ENCODE peak calls at places on chromosome 12, in ten cellular contexts. P is heart right ventricle, T is tibial nerve, G is endothelial cell, F is mucosa of descending colon, D is endothelial cell of umbilical vein, Q is right atrium auricular region, E is GM10248, S is breast epithelium, M is left ventricle myocardium inferior. N is an unnamed sample.

GRCh38 chr12:17982556-17982955 is 107.4 kb downstream of the RERGL start:
- DNase-seq in P (no peak), T (no peak), G (no peak), F (no peak), D (no peak), Q (no peak), E (no peak), S (no peak), M (no peak), N (no peak)

GRCh38 chr12:26113194-26113654 is 11.6 kb downstream of the BHLHE41 start:
- DNase-seq in P (peak), T (peak), G (no peak), F (no peak), D (no peak), Q (no peak), E (no peak), S (no peak), M (no peak), N (no peak)

GRCh38 chr12:32947203-32947795 is 50.7 kb upstream of the PKP2 start:
- DNase-seq in P (no peak), T (no peak), G (no peak), F (no peak), D (no peak), Q (no peak), E (no peak), S (no peak), M (no peak), N (no peak)

GRCh38 chr12:121789233-121789781 is 4.2 kb downstream of the RHOF start:
- DNase-seq in P (no peak), T (no peak), G (no peak), F (peak), D (no peak), Q (no peak), E (no peak), S (no peak), M (no peak), N (peak)

GRCh38 chr12:65335021-65335714 is 56.7 kb downstream of the MSRB3 start:
- DNase-seq in P (peak), T (peak), G (no peak), F (no peak), D (peak), Q (no peak), E (no peak), S (no peak), M (no peak), N (no peak)

GRCh38 chr12:105330938-105331804 is 680 bp downstream of the C12orf75 start:
- DNase-seq in P (peak), T (no peak), G (peak), F (peak), D (no peak), Q (no peak), E (peak), S (no peak), M (no peak), N (peak)

GRCh38 chr12:1217191-1217949 is 226.3 kb downstream of the ERC1 start:
- DNase-seq in P (peak), T (no peak), G (no peak), F (no peak), D (peak), Q (no peak), E (no peak), S (no peak), M (no peak), N (no peak)

GRCh38 chr12:65364021-65364420 is 85.5 kb downstream of the MSRB3 start:
- DNase-seq in P (no peak), T (no peak), G (no peak), F (no peak), D (no peak), Q (no peak), E (no peak), S (no peak), M (no peak), N (no peak)

GRCh38 chr12:89880695-89881350 is 172.2 kb upstream of the ATP2B1 start:
- DNase-seq in P (no peak), T (no peak), G (no peak), F (no peak), D (no peak), Q (no peak), E (peak), S (no peak), M (no peak), N (no peak)

GRCh38 chr12:123971770-123972447 is 722 bp downstream of the CCDC92 start:
- DNase-seq in P (peak), T (peak), G (peak), F (peak), D (no peak), Q (no peak), E (peak), S (peak), M (peak), N (no peak)

GRCh38 chr12:105256011-105256410 is 20.0 kb upstream of the APPL2 start:
- DNase-seq in P (no peak), T (no peak), G (no peak), F (no peak), D (no peak), Q (no peak), E (no peak), S (no peak), M (no peak), N (no peak)

GRCh38 chr12:58465418-58465817 is 454.9 kb downstream of the LRIG3 start:
- DNase-seq in P (no peak), T (no peak), G (no peak), F (no peak), D (no peak), Q (no peak), E (no peak), S (no peak), M (no peak), N (no peak)

GRCh38 chr12:25242981-25243764 is 7.6 kb downstream of the KRAS start:
- DNase-seq in P (no peak), T (no peak), G (no peak), F (no peak), D (peak), Q (no peak), E (no peak), S (no peak), M (no peak), N (no peak)

GRCh38 chr12:6367065-6367968 is 8.0 kb downstream of the SCNN1A start:
- DNase-seq in P (no peak), T (no peak), G (no peak), F (peak), D (peak), Q (no peak), E (peak), S (no peak), M (no peak), N (no peak)

GRCh38 chr12:51171884-51172514 is 936 bp downstream of the TFCP2 start:
- DNase-seq in P (no peak), T (peak), G (peak), F (no peak), D (peak), Q (no peak), E (peak), S (no peak), M (no peak), N (no peak)

GRCh38 chr12:53201639-53202038 is 5.4 kb downstream of the ITGB7 start:
- DNase-seq in P (no peak), T (no peak), G (no peak), F (no peak), D (no peak), Q (no peak), E (no peak), S (no peak), M (no peak), N (no peak)

GRCh38 chr12:103680591-103681065 is 93.6 kb downstream of the STAB2 start:
- DNase-seq in P (peak), T (no peak), G (no peak), F (peak), D (no peak), Q (peak), E (no peak), S (no peak), M (peak), N (peak)

GRCh38 chr12:116919247-116919671 is 8.5 kb downstream of the FBXW8 start:
- DNase-seq in P (no peak), T (no peak), G (no peak), F (no peak), D (no peak), Q (no peak), E (no peak), S (no peak), M (no peak), N (no peak)

GRCh38 chr12:130162267-130162666 is at the start of gene FZD10:
- DNase-seq in P (peak), T (peak), G (no peak), F (peak), D (no peak), Q (no peak), E (no peak), S (peak), M (peak), N (no peak)

GRCh38 chr12:82089369-82090121 is 268.6 kb downstream of the CCDC59 start:
- DNase-seq in P (no peak), T (no peak), G (no peak), F (no peak), D (no peak), Q (no peak), E (no peak), S (no peak), M (no peak), N (no peak)
- TF ChIP-seq CTCF in P (no peak), T (no peak), G (no peak), F (no peak), D (no peak), Q (no peak), E (no peak), S (no peak), M (no peak), N (no peak)

GRCh38 chr12:108770269-108770829 is 39.0 kb upstream of the CORO1C start:
- DNase-seq in P (no peak), T (no peak), G (no peak), F (no peak), D (no peak), Q (no peak), E (no peak), S (no peak), M (no peak), N (no peak)
- TF ChIP-seq CTCF in P (no peak), T (no peak), G (no peak), F (no peak), D (no peak), Q (no peak), E (no peak), S (no peak), M (no peak), N (no peak)

DNA sequence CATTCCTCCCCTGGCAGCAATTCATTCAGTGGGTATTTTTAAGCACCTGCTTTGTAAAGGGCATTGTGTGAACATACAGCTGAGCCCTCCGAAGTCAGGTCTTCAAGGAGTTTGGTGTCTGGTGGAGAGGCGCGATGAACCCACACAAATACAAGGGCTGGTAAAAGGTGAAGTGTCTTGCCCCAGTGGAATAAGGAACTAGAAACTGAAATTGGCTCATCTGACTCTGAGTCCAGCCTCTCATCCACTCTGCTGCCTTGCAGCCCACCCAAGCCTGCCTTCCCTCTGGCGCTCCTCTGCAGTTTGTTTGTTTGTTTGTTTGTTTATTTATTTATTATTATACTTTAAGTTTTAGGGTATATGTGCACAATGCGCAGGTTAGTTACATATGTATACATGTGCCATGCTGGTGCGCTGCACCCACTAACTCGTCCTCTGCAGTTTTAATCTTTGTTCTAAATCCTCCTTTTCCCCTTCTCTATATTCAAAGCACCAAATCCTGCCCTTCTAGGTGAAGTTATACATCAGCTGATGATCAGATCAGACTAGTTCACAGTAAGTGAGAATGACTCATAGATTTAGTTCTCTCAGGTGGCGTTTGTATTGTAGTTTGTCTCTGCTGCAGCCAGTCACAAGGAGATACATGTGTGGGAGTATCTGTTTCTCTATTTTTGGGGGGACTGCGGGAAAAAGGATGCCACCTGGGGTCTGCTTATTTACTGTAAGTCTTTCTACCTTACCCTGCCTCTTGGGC is 394.5 kb downstream of the APAF1 start:
- DNase-seq in P (no peak), T (no peak), G (no peak), F (no peak), D (no peak), Q (no peak), E (no peak), S (no peak), M (no peak), N (no peak)
- TF ChIP-seq CTCF in P (no peak), T (no peak), G (no peak), F (no peak), D (no peak), Q (no peak), E (no peak), S (no peak), M (no peak), N (no peak)

GRCh38 chr12:15208871-15209656 is 12.2 kb downstream of the RERG start:
- DNase-seq in P (no peak), T (no peak), G (no peak), F (no peak), D (no peak), Q (no peak), E (no peak), S (no peak), M (no peak), N (no peak)

GRCh38 chr12:15206338-15206737 is 14.9 kb downstream of the RERG start:
- DNase-seq in P (no peak), T (no peak), G (no peak), F (no peak), D (no peak), Q (no peak), E (no peak), S (no peak), M (no peak), N (no peak)

GRCh38 chr12:15206831-15207394 is 14.3 kb downstream of the RERG start:
- DNase-seq in P (no peak), T (no peak), G (no peak), F (no peak), D (no peak), Q (no peak), E (no peak), S (no peak), M (no peak), N (no peak)

GRCh38 chr12:15209782-15210181 is 11.4 kb downstream of the RERG start:
- DNase-seq in P (no peak), T (no peak), G (no peak), F (no peak), D (no peak), Q (no peak), E (no peak), S (no peak), M (no peak), N (no peak)

GRCh38 chr12:15208140-15208539 is 13.1 kb downstream of the RERG start:
- DNase-seq in P (no peak), T (no peak), G (no peak), F (no peak), D (no peak), Q (no peak), E (no peak), S (no peak), M (no peak), N (no peak)
- TF ChIP-seq CTCF in P (peak), T (peak), G (peak), F (no peak), D (no peak), Q (peak), E (no peak), S (no peak), M (peak), N (no peak)

GRCh38 chr12:68405292-68405900 is 73.2 kb upstream of the MDM1 start:
- DNase-seq in P (peak), T (peak), G (no peak), F (no peak), D (peak), Q (no peak), E (no peak), S (no peak), M (no peak), N (no peak)
- TF ChIP-seq CTCF in P (no peak), T (no peak), G (no peak), F (no peak), D (no peak), Q (no peak), E (no peak), S (no peak), M (no peak), N (no peak)

GRCh38 chr12:109255377-109255776 is 53.7 kb downstream of the FOXN4 start:
- DNase-seq in P (no peak), T (no peak), G (peak), F (no peak), D (no peak), Q (no peak), E (no peak), S (no peak), M (no peak), N (no peak)
- TF ChIP-seq CTCF in P (no peak), T (no peak), G (no peak), F (no peak), D (no peak), Q (no peak), E (no peak), S (no peak), M (no peak), N (no peak)

DNA sequence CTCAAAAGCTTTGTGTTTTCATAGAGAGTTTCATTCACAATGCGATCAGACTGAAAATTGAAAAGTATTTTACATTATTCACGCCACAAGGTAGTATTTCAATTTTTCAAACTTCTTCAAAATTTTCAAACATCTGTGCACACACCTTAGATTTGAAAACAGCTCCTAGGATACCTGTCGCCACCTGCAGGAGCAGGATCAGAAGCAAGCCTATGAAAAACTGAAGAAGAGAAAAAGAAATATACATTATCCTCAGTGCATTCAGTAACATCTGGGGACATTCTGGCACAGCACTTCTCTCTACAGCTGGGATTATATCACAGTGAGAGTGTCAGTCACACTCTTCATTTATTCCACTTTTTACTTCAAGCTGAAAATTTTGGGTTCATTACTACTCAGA is 19.8 kb downstream of the TSPAN8 start:
- DNase-seq in P (no peak), T (no peak), G (no peak), F (no peak), D (no peak), Q (no peak), E (no peak), S (no peak), M (no peak), N (no peak)
- TF ChIP-seq CTCF in P (no peak), T (no peak), G (no peak), F (no peak), D (no peak), Q (no peak), E (no peak), S (no peak), M (no peak), N (no peak)

GRCh38 chr12:74903522-74903921 is 306.1 kb downstream of the KCNC2 start:
- DNase-seq in P (no peak), T (no peak), G (no peak), F (no peak), D (no peak), Q (no peak), E (no peak), S (no peak), M (no peak), N (no peak)
- TF ChIP-seq CTCF in P (no peak), T (no peak), G (peak), F (no peak), D (no peak), Q (no peak), E (no peak), S (no peak), M (no peak), N (no peak)

GRCh38 chr12:69566603-69567002 is 18.7 kb upstream of the CCT2 start:
- DNase-seq in P (no peak), T (no peak), G (no peak), F (no peak), D (no peak), Q (no peak), E (no peak), S (no peak), M (no peak), N (no peak)
- TF ChIP-seq CTCF in P (no peak), T (no peak), G (no peak), F (no peak), D (no peak), Q (no peak), E (no peak), S (no peak), M (no peak), N (no peak)

GRCh38 chr12:118960865-118961264 is 20.5 kb upstream of the SRRM4 start:
- DNase-seq in P (no peak), T (no peak), G (no peak), F (no peak), D (no peak), Q (no peak), E (no peak), S (no peak), M (no peak), N (no peak)
- TF ChIP-seq CTCF in P (no peak), T (no peak), G (no peak), F (no peak), D (no peak), Q (no peak), E (no peak), S (no peak), M (no peak), N (no peak)